ENCODE peak calls at places on chromosome 16, in four cellular contexts. C is MCF 10A; A is stimulated activated CD4-positive, alpha-beta T cell treated with anti-CD3 and anti-CD28 coated beads, Interleukin-15, amount 100 ng/mL, for 1 hour; L is T1000. E is an unnamed sample.

GRCh38 chr16:86285938-86286921 is 224.1 kb upstream of the FOXF1 start:
- DNase-seq in C (no peak), A (no peak), L (no peak), E (no peak)

GRCh38 chr16:22198547-22199293 is 7.4 kb upstream of the EEF2K start:
- DNase-seq in C (peak), A (no peak), L (no peak), E (no peak)

GRCh38 chr16:83967838-83968482 is at the start of gene NECAB2:
- DNase-seq in C (peak), A (no peak), L (peak), E (no peak)

GRCh38 chr16:66065869-66066403 is 300.6 kb upstream of the CDH5 start:
- DNase-seq in C (no peak), A (no peak), L (no peak), E (no peak)

GRCh38 chr16:1048442-1049112 is 24.0 kb upstream of the SSTR5 start:
- DNase-seq in C (no peak), A (no peak), L (no peak), E (no peak)

GRCh38 chr16:6190756-6191155 is 1093.2 kb upstream of the EEF2KMT start:
- DNase-seq in C (no peak), A (no peak), L (no peak), E (no peak)

GRCh38 chr16:67311607-67312449 is 14.7 kb downstream of the KCTD19 start:
- DNase-seq in C (peak), A (peak), L (peak), E (no peak)

GRCh38 chr16:67674851-67675578 is 8.4 kb downstream of the C16orf86 start:
- DNase-seq in C (no peak), A (no peak), L (no peak), E (no peak)

GRCh38 chr16:270381-271255 is 5.1 kb downstream of the RGS11 start:
- DNase-seq in C (no peak), A (no peak), L (no peak), E (no peak)